ENCODE peak calls at places on chromosomes 5 and 9, in ten cellular contexts. S, U, Q, I, P, B, V, N, Y and X are unnamed samples.

GRCh38 chr9:135152608-135153337 is 65.3 kb downstream of the OLFM1 start:
- DNase-seq in S (no peak), U (no peak), Q (no peak), I (no peak), P (no peak), B (no peak), V (peak), N (no peak), Y (no peak), X (no peak)

GRCh38 chr5:20109326-20109725 is 121.3 kb upstream of the CDH18 start:
- DNase-seq in S (no peak), U (no peak), Q (no peak), I (no peak), P (no peak), B (no peak), V (no peak), N (no peak), Y (no peak), X (no peak)

GRCh38 chr9:125990793-125991220 is 243.6 kb downstream of the PBX3 start:
- DNase-seq in S (no peak), U (no peak), Q (no peak), I (no peak), P (no peak), B (no peak), V (no peak), N (no peak), Y (no peak), X (no peak)

GRCh38 chr5:91146221-91146620 is 236.9 kb downstream of the ARRDC3 start:
- DNase-seq in S (no peak), U (no peak), Q (no peak), I (no peak), P (no peak), B (no peak), V (no peak), N (no peak), Y (peak), X (no peak)

GRCh38 chr5:9325549-9325948 is 220.3 kb downstream of the SEMA5A start:
- DNase-seq in S (no peak), U (no peak), Q (no peak), I (no peak), P (no peak), B (no peak), V (peak), N (no peak), Y (no peak), X (no peak)

GRCh38 chr9:81032831-81033230 is 656.5 kb downstream of the TLE1 start:
- DNase-seq in S (no peak), U (peak), Q (no peak), I (no peak), P (no peak), B (no peak), V (no peak), N (peak), Y (no peak), X (no peak)

GRCh38 chr9:90985631-90986030 is 184.0 kb downstream of the SYK start:
- DNase-seq in S (no peak), U (no peak), Q (no peak), I (no peak), P (no peak), B (no peak), V (no peak), N (no peak), Y (no peak), X (no peak)

GRCh38 chr5:66958984-66959641 is 237.5 kb downstream of the CD180 start:
- DNase-seq in S (no peak), U (peak), Q (no peak), I (no peak), P (no peak), B (no peak), V (no peak), N (peak), Y (no peak), X (no peak)

GRCh38 chr5:130652178-130652577 is 512.9 kb downstream of the HINT1 start:
- DNase-seq in S (no peak), U (peak), Q (no peak), I (no peak), P (no peak), B (peak), V (no peak), N (peak), Y (no peak), X (no peak)

GRCh38 chr5:141507387-141508091 is 18.7 kb downstream of the PCDHGC5 start:
- DNase-seq in S (peak), U (peak), Q (no peak), I (no peak), P (no peak), B (peak), V (no peak), N (peak), Y (peak), X (no peak)

GRCh38 chr9:98229620-98230019 is 25.8 kb downstream of the TBC1D2 start:
- DNase-seq in S (no peak), U (no peak), Q (no peak), I (no peak), P (no peak), B (no peak), V (no peak), N (no peak), Y (no peak), X (no peak)

GRCh38 chr5:4233671-4234070 is 638.0 kb downstream of the IRX1 start:
- DNase-seq in S (no peak), U (no peak), Q (no peak), I (no peak), P (no peak), B (no peak), V (no peak), N (no peak), Y (no peak), X (no peak)

GRCh38 chr9:97904725-97905124 is 17.6 kb downstream of the TRMO start:
- DNase-seq in S (no peak), U (no peak), Q (peak), I (no peak), P (no peak), B (no peak), V (no peak), N (no peak), Y (no peak), X (no peak)

GRCh38 chr5:173515526-173515925 is 100.9 kb downstream of the BOD1 start:
- DNase-seq in S (no peak), U (peak), Q (no peak), I (no peak), P (no peak), B (peak), V (no peak), N (no peak), Y (no peak), X (no peak)

GRCh38 chr5:145500712-145501111 is 334.4 kb downstream of the PRELID2 start:
- DNase-seq in S (no peak), U (no peak), Q (no peak), I (no peak), P (no peak), B (no peak), V (no peak), N (no peak), Y (no peak), X (no peak)

GRCh38 chr9:110742741-110743371 is 74.3 kb downstream of the MUSK start:
- DNase-seq in S (no peak), U (peak), Q (no peak), I (no peak), P (no peak), B (no peak), V (no peak), N (peak), Y (no peak), X (no peak)

GRCh38 chr5:88824892-88825781 is 57.8 kb downstream of the MEF2C start:
- DNase-seq in S (peak), U (peak), Q (no peak), I (no peak), P (no peak), B (no peak), V (no peak), N (peak), Y (peak), X (no peak)

GRCh38 chr9:115291841-115292240 is 173.9 kb upstream of the TNC start:
- DNase-seq in S (no peak), U (peak), Q (no peak), I (peak), P (no peak), B (no peak), V (peak), N (no peak), Y (no peak), X (no peak)

GRCh38 chr9:23798325-23798724 is 27.7 kb downstream of the ELAVL2 start:
- DNase-seq in S (no peak), U (no peak), Q (no peak), I (no peak), P (no peak), B (no peak), V (no peak), N (no peak), Y (no peak), X (no peak)

GRCh38 chr5:141734501-141735231 is 52.6 kb upstream of the ARAP3 start:
- DNase-seq in S (peak), U (peak), Q (peak), I (peak), P (no peak), B (peak), V (peak), N (peak), Y (peak), X (no peak)

GRCh38 chr5:1656271-1656975 is 132.7 kb upstream of the LPCAT1 start:
- DNase-seq in S (no peak), U (no peak), Q (no peak), I (no peak), P (no peak), B (no peak), V (no peak), N (no peak), Y (no peak), X (no peak)

GRCh38 chr5:88486466-88486865 is 217.8 kb upstream of the TMEM161B start:
- DNase-seq in S (no peak), U (no peak), Q (no peak), I (no peak), P (no peak), B (no peak), V (no peak), N (no peak), Y (no peak), X (no peak)

GRCh38 chr5:137753227-137753985 is 757 bp downstream of the HNRNPA0 start:
- DNase-seq in S (peak), U (no peak), Q (peak), I (peak), P (peak), B (no peak), V (no peak), N (peak), Y (no peak), X (no peak)

GRCh38 chr5:16574789-16575785 is 41.7 kb downstream of the RETREG1 start:
- DNase-seq in S (no peak), U (peak), Q (no peak), I (no peak), P (no peak), B (peak), V (no peak), N (peak), Y (no peak), X (no peak)

GRCh38 chr5:89686081-89686765 is 723.3 kb downstream of the CETN3 start:
- DNase-seq in S (no peak), U (no peak), Q (no peak), I (no peak), P (no peak), B (no peak), V (peak), N (no peak), Y (no peak), X (no peak)

GRCh38 chr9:130499804-130500263 is 55.1 kb downstream of the ASS1 start:
- DNase-seq in S (no peak), U (no peak), Q (no peak), I (peak), P (no peak), B (no peak), V (peak), N (no peak), Y (no peak), X (no peak)